ENCODE peak calls at places on chromosomes 6 and 20, in ten cellular contexts. N is esophagus muscularis mucosa; P is cardiac muscle cell; R is body of pancreas; H is CD8-positive, alpha-beta T cell; Y is adipocyte; U is adrenal gland; A is mesendoderm; V is GM23338; K is heart right ventricle. F is an unnamed sample. For H3K36me3 and H3K27me3, the result is how much of the 10 kb centered on the place peaks cover.

GRCh38 chr6:163776549-163777378 is 362.2 kb downstream of the QKI start:
- DNase-seq in Y (no peak), R (no peak), H (no peak), P (no peak), U (no peak), N (no peak), V (no peak), A (no peak), K (no peak), F (no peak)

GRCh38 chr20:12989586-12989985 is 19.2 kb upstream of the SPTLC3 start:
- DNase-seq in U (no peak), A (no peak), P (no peak), H (no peak), V (no peak), N (no peak), R (no peak), K (no peak), Y (no peak), F (no peak)

GRCh38 chr6:76416821-76417605 is 344.6 kb upstream of the IMPG1 start:
- DNase-seq in R (no peak), U (no peak), Y (no peak), K (no peak), V (no peak), N (no peak), A (no peak), H (no peak), P (peak), F (no peak)

GRCh38 chr20:1460275-1460674 is 6.4 kb downstream of the NSFL1C start:
- DNase-seq in Y (no peak), H (no peak), A (no peak), U (no peak), P (no peak), N (no peak), R (no peak), K (no peak), V (no peak), F (no peak)

GRCh38 chr6:38259736-38260135 is 380.0 kb downstream of the BTBD9 start:
- DNase-seq in H (no peak), U (no peak), A (no peak), Y (peak), N (no peak), R (no peak), V (no peak), P (no peak), K (no peak), F (no peak)

GRCh38 chr6:156886409-156886808 is 109.2 kb downstream of the ARID1B start:
- DNase-seq in A (no peak), V (no peak), R (peak), P (no peak), Y (no peak), H (no peak), N (no peak), K (peak), U (peak), F (no peak)

GRCh38 chr6:76861403-76861802 is 601.9 kb downstream of the HTR1B start:
- DNase-seq in P (peak), N (no peak), R (peak), U (no peak), A (peak), Y (no peak), H (no peak), K (no peak), V (peak), F (no peak)

GRCh38 chr20:9576695-9577094 is 62.3 kb downstream of the LAMP5 start:
- DNase-seq in R (no peak), P (no peak), K (no peak), V (peak), H (no peak), N (peak), U (no peak), Y (no peak), A (no peak), F (no peak)

DNA sequence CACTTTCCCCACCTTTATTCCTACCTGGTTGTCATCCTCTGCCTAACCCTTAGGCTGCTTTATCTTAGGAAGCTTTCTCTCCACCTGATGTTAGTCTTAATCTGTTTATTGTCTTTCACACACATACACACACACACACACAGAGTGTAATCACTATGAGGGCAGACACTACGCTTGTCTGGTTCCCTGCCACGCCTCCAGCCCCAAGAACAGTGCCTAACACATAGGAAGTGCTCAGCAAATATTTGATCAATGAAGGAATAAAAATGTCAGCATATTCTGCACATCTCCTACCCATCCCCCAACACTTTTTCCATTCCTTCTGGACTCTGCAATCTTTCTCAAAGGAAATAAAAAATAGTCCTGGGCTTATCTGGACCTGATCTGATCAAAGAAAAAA is 51.1 kb upstream of the NFATC2 start:
- DNase-seq in R (no peak), P (no peak), K (no peak), Y (no peak), N (no peak), U (no peak), H (no peak), A (no peak), V (no peak), F (no peak)
- H3K4me3 ChIP-seq in R (no peak), P (no peak), K (no peak), Y (no peak), N (no peak), U (no peak), H (no peak), A (no peak), V (no peak), F (no peak)

GRCh38 chr20:35732644-35732982 is 9.4 kb downstream of the RBM39 start:
- DNase-seq in N (no peak), P (no peak), A (no peak), R (no peak), Y (no peak), K (no peak), U (no peak), H (no peak), V (no peak), F (no peak)

GRCh38 chr20:35731862-35732643 is 10.0 kb downstream of the RBM39 start:
- DNase-seq in H (no peak), A (no peak), P (no peak), K (no peak), N (no peak), R (no peak), V (no peak), U (no peak), Y (no peak), F (no peak)

GRCh38 chr20:35735828-35736470 is 6.1 kb downstream of the RBM39 start:
- DNase-seq in U (no peak), V (no peak), A (no peak), H (no peak), R (no peak), K (no peak), Y (peak), P (no peak), N (no peak), F (no peak)

GRCh38 chr20:35734777-35735649 is 7.0 kb downstream of the RBM39 start:
- DNase-seq in V (no peak), Y (no peak), N (no peak), U (no peak), P (no peak), K (no peak), A (no peak), R (no peak), H (no peak), F (no peak)

DNA sequence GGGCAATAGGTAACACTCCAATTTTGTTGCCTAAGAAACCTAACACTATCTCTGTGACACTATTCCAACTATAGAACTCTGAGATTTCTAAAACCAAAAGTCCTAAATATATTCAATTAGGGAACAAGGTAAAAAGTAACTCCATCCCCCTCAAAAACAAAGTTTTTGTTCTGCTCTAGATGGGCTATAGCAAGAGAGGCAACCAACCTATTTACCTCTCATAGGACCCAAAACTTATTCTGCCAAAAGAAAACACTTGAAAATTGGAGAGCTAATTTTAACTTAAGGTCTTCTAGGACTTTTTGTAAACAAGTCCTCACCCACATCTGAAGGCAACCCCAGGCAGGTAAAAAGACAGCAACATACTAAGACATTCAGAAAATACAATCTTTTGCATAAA is 7.7 kb downstream of the RBM39 start:
- DNase-seq in P (no peak), R (no peak), N (no peak), U (no peak), H (no peak), A (no peak), Y (no peak), V (no peak), K (no peak), F (no peak)
- H3K36me3 ChIP-seq in P (half or more), R (under half), N (half or more), U (under half), H (half or more), A (under half), Y (half or more), V (half or more), K (half or more), F (half or more)

GRCh38 chr20:38650010-38650409 is 48.4 kb downstream of the ARHGAP40 start:
- DNase-seq in N (no peak), H (no peak), R (no peak), V (peak), P (no peak), U (no peak), A (no peak), Y (no peak), K (no peak), F (no peak)
- H3K27me3 ChIP-seq in N (half or more), H (under half), R (under half), V (half or more), P (half or more), U (under half), A (under half), Y (half or more), K (under half), F (under half)

DNA sequence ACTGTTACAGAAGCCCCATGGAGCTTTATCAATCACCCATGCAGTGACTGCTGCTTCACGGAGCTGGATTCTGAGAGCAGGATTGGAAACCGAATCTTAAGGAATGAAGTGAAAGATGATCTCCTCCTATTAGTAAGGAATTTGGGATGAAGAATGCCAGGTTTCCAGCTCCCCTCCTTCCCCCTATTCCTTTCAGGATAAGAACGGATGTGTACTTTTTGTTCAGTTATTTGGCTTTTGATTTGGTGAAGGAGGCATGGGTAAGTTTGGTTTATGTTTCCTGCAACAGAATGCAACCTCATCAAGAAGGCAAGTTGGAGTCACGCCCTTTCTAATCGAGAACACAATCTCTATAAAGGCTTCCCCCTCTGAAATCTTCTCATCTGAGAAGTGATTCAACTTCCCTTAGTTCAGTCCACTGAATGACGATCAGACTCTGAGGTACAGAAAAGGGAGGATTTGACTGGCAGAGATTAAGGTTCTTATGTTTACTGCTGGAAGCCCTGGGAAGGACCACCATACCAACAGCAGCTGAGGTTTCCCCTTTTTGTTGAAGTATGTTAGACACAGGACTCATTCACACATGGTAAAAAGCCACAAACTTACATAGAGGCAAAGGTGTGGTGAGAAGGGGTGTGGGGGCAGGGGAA is 5.5 kb downstream of the ELMO2 start:
- DNase-seq in H (peak), K (no peak), A (peak), V (peak), R (no peak), N (no peak), P (no peak), U (no peak), Y (peak), F (no peak)
- H3K4me3 ChIP-seq in H (peak), K (peak), A (no peak), V (no peak), R (no peak), N (peak), P (no peak), U (no peak), Y (peak), F (peak)

GRCh38 chr6:33688006-33688405 is 23.5 kb downstream of the UQCC2 start:
- DNase-seq in K (no peak), P (no peak), A (no peak), H (no peak), U (no peak), N (no peak), Y (no peak), R (no peak), V (no peak), F (no peak)

GRCh38 chr6:33685411-33686224 is 25.9 kb downstream of the UQCC2 start:
- DNase-seq in R (no peak), N (no peak), K (no peak), Y (no peak), P (no peak), H (no peak), V (no peak), A (no peak), U (no peak), F (no peak)

GRCh38 chr6:33686225-33686742 is 25.2 kb downstream of the UQCC2 start:
- DNase-seq in K (no peak), N (no peak), R (no peak), P (no peak), U (no peak), H (no peak), A (no peak), V (no peak), Y (no peak), F (no peak)

GRCh38 chr6:33688451-33689147 is 22.9 kb downstream of the UQCC2 start:
- DNase-seq in U (no peak), K (no peak), N (no peak), Y (no peak), V (no peak), H (no peak), R (no peak), P (no peak), A (no peak), F (no peak)

DNA sequence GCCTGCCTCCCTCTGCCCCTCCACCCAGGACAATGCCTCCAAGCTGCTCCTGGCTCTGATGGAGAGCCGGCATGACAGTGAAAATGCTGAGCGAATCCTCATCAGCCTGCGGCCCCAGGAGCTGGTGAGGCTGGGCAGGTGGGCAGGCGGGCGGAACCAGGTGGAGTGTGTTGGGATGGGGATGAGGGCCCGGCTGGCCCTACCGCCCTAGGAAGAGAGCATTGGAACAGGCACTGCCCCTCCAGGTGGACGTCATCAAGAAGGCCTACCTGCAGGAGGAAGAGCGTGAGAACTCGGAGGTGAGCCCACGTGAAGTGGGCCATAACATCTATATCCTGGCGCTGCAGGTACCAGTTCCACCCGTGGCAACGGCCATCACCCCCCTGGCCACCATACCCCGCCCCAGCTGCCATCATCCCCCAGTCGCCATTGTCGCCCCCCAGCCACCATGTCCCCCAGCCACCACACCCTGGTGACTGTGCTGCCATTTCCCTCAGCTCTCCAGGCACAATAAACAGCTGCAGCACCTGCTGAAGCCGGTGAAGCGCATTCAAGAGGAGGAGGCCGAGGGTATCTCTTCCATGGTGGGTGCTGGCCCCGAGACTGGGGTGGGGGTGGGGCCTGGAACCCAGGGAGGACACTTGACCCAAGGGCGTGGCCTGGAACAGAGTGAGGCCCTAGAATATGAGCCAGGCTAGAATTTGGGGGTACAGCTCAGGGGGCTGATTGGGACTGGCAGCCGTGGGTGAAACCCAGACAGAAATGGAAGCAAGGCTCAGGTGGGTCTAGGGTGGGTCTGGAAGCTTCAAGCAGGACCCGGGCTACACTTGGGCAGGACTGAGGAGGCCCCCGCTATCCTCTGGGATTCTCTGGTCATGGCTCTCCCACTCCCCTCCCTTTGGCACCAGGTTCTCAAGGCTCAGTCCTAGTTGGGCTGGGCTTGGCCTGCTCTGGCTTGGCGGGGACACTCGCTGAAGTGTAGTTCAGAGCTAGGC is 24.2 kb downstream of the UQCC2 start:
- DNase-seq in A (no peak), V (no peak), K (no peak), R (no peak), H (no peak), P (no peak), Y (no peak), N (no peak), U (no peak), F (no peak)
- H3K36me3 ChIP-seq in A (under half), V (under half), K (half or more), R (under half), H (half or more), P (under half), Y (half or more), N (half or more), U (under half), F (under half)

DNA sequence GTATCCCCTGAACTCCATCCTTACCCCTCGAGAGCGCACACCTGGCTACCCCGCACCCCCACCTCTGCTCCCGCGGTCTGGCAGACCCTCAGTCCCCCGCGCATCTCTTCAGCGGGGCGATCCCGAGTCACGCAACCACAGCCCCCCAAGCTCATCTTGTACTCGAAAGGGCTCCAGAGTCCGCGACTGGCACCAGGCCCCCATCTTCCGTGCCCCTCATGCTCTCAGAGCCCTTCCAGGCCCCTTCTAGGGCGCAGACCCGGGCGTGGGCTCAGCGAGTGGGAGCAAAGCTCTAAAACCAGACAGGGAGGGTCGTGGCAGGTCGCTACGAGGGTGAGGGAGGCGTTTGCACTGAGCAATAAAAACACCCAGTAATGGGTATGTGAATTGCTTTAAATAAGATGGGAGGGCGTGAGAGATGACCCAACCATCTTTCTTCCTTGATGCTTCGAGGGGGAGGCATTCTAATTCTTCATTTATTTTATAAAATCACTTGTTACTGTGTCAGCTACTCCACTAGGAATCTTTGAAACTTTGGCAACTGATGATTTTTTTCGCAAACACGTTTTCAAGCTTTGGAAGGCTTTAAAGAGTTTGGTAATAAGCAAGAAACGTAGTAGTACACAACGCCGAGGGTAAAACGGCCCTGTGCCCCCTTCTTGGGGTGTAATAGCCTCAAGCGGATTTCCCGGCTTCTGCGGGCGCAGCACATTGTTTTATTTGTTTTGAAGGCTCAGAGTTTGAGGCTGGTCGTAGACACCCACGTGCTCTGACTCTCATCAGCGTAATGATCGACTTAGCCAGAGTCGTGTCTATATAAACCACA is 42.6 kb upstream of the SUPT3H start:
- DNase-seq in U (no peak), P (no peak), H (peak), Y (no peak), R (no peak), N (no peak), A (peak), V (peak), K (no peak), F (no peak)
- H3K27me3 ChIP-seq in U (half or more), P (half or more), H (under half), Y (under half), R (under half), N (half or more), A (under half), V (half or more), K (under half), F (under half)

DNA sequence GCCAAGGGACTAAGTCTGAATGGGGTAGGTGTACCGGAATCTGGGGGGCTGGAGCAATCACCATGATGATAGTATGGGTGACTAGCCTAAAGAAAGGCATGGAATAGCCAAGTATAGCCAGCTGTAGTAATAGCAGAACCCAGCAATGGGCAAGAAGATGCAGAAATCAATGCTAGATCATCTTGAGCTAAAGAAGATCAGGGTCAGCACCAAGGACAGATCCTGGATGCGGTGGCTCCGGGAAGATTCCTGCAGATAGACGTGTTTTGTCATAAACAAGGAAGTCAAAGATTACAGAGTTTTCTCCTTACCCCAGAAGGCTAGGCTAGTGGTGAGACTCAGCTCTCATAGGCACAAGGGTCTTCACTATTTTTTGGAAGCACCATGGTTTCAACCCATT is 561.6 kb upstream of the CHD6 start:
- DNase-seq in V (peak), U (no peak), K (no peak), N (no peak), H (no peak), A (peak), P (peak), Y (no peak), R (no peak), F (no peak)
- H3K4me3 ChIP-seq in V (no peak), U (no peak), K (no peak), N (no peak), H (no peak), A (no peak), P (no peak), Y (no peak), R (no peak), F (no peak)